ENCODE peak calls at places on chromosomes 12 and 14, in four cellular contexts. V is endothelial cell of umbilical vein, K is occipital lobe, S is cardiac muscle cell. I is an unnamed sample.

GRCh38 chr12:19967486-19967885 is 400.9 kb upstream of the PDE3A start:
- DNase-seq in V (peak), K (no peak), S (no peak), I (no peak)

GRCh38 chr12:120265483-120266179 is at the start of gene PXN:
- DNase-seq in V (peak), K (peak), S (peak), I (peak)

GRCh38 chr12:110421701-110422100 is 18.2 kb upstream of the ANAPC7 start:
- DNase-seq in V (no peak), K (no peak), S (no peak), I (no peak)

GRCh38 chr12:98893126-98893525 is 248.0 kb downstream of the APAF1 start:
- DNase-seq in V (no peak), K (no peak), S (no peak), I (no peak)

GRCh38 chr14:65704850-65705249 is 292.3 kb downstream of the FUT8 start:
- DNase-seq in V (no peak), K (no peak), S (peak), I (no peak)

GRCh38 chr14:69716483-69717187 is 50.3 kb upstream of the SRSF5 start:
- DNase-seq in V (peak), K (no peak), S (no peak), I (no peak)

GRCh38 chr12:1696800-1697199 is 5.9 kb downstream of the ADIPOR2 start:
- DNase-seq in V (no peak), K (no peak), S (no peak), I (no peak)

GRCh38 chr12:114408881-114409795 is 3.2 kb upstream of the TBX5 start:
- DNase-seq in V (no peak), K (peak), S (no peak), I (no peak)

GRCh38 chr14:59305231-59305630 is 116.8 kb downstream of the DAAM1 start:
- DNase-seq in V (no peak), K (no peak), S (no peak), I (no peak)

GRCh38 chr12:100422646-100423045 is 51.0 kb upstream of the NR1H4 start:
- DNase-seq in V (no peak), K (no peak), S (no peak), I (no peak)

GRCh38 chr12:685388-685787 is 22.1 kb upstream of the NINJ2 start:
- DNase-seq in V (peak), K (no peak), S (no peak), I (no peak)